ENCODE peak calls at places on chromosomes 12 and 14, in nine cellular contexts. L, G, A, P, R, Y, X, Q and O are unnamed samples.

GRCh38 chr12:49873361-49873934 is 30.3 kb downstream of the FAIM2 start:
- DNase-seq in L (no peak), R (no peak), Y (peak), X (no peak), G (no peak), P (no peak), A (no peak), Q (no peak), O (no peak)

GRCh38 chr12:62930546-62931425 is 4.2 kb downstream of the PPM1H start:
- DNase-seq in L (no peak), A (no peak), Q (no peak), P (no peak), Y (no peak), R (no peak), X (no peak), G (no peak), O (no peak)

GRCh38 chr12:117388865-117389508 is 27.6 kb upstream of the NOS1 start:
- DNase-seq in L (no peak), R (no peak), X (no peak), Y (no peak), A (no peak), Q (no peak), P (no peak), G (no peak), O (no peak)

GRCh38 chr12:57523706-57524614 is 1.3 kb downstream of the MBD6 start:
- DNase-seq in Y (no peak), L (no peak), A (no peak), G (no peak), Q (no peak), P (no peak), R (no peak), X (no peak), O (no peak)

GRCh38 chr12:25906651-25907340 is 51.7 kb upstream of the RASSF8 start:
- DNase-seq in G (no peak), L (no peak), X (no peak), Y (no peak), P (no peak), R (no peak), A (no peak), Q (no peak), O (no peak)

GRCh38 chr12:88951860-88952483 is 371.7 kb upstream of the KITLG start:
- DNase-seq in P (no peak), L (no peak), R (no peak), Q (no peak), A (no peak), Y (no peak), G (no peak), X (no peak), O (no peak)

GRCh38 chr12:48336564-48336963 is 14.2 kb downstream of the ZNF641 start:
- DNase-seq in G (no peak), Y (no peak), L (no peak), R (no peak), X (no peak), Q (no peak), P (peak), A (no peak), O (no peak)

GRCh38 chr12:96534339-96534738 is 45.0 kb downstream of the CFAP54 start:
- DNase-seq in G (no peak), Q (no peak), X (no peak), Y (peak), P (no peak), R (no peak), A (no peak), L (no peak), O (no peak)

GRCh38 chr14:71193663-71194062 is 286.4 kb downstream of the PCNX1 start:
- DNase-seq in P (no peak), Y (no peak), G (no peak), X (no peak), R (no peak), L (no peak), Q (no peak), A (no peak), O (no peak)

GRCh38 chr14:90521121-90521929 is 124.5 kb downstream of the CALM1 start:
- DNase-seq in X (no peak), G (no peak), Y (peak), R (peak), Q (no peak), A (no peak), L (peak), P (no peak), O (peak)

GRCh38 chr12:69886715-69887114 is 61.7 kb downstream of the MYRFL start:
- DNase-seq in R (no peak), P (no peak), L (no peak), Y (no peak), X (no peak), A (no peak), G (no peak), Q (no peak), O (no peak)

GRCh38 chr14:61322011-61322798 is 826 bp downstream of the PRKCH start:
- DNase-seq in G (peak), P (peak), A (peak), L (no peak), X (peak), R (peak), Q (no peak), Y (no peak), O (no peak)

GRCh38 chr14:65344011-65344410 is 68.5 kb upstream of the FUT8 start:
- DNase-seq in A (no peak), R (no peak), G (no peak), L (no peak), X (no peak), P (no peak), Q (no peak), Y (no peak), O (no peak)

GRCh38 chr14:89178802-89179201 is 238.2 kb downstream of the FOXN3 start:
- DNase-seq in Q (no peak), L (no peak), Y (peak), P (no peak), G (no peak), R (no peak), A (no peak), X (no peak), O (no peak)

GRCh38 chr14:32950584-32950983 is 11.9 kb downstream of the NPAS3 start:
- DNase-seq in Q (no peak), Y (no peak), A (no peak), R (no peak), G (no peak), L (no peak), P (no peak), X (no peak), O (peak)

GRCh38 chr14:93975791-93976476 is 436 bp downstream of the ASB2 start:
- DNase-seq in P (no peak), L (no peak), G (no peak), X (no peak), R (no peak), Q (no peak), Y (no peak), A (peak), O (no peak)

GRCh38 chr12:119479121-119479561 is 114.4 kb upstream of the TMEM233 start:
- DNase-seq in X (no peak), Y (no peak), G (no peak), R (no peak), L (no peak), A (no peak), P (no peak), Q (no peak), O (no peak)

GRCh38 chr12:57586832-57587429 is 4.1 kb upstream of the PIP4K2C start:
- DNase-seq in R (no peak), Y (no peak), P (no peak), G (no peak), A (no peak), L (no peak), Q (no peak), X (no peak), O (no peak)

GRCh38 chr12:123958876-123959275 is 13.8 kb downstream of the CCDC92 start:
- DNase-seq in X (no peak), R (no peak), L (no peak), A (no peak), P (no peak), Y (no peak), Q (no peak), G (no peak), O (no peak)

GRCh38 chr14:57487771-57488170 is 5.9 kb downstream of the CCDC198 start:
- DNase-seq in P (no peak), X (no peak), G (no peak), A (no peak), R (no peak), Q (no peak), L (no peak), Y (no peak), O (no peak)

DNA sequence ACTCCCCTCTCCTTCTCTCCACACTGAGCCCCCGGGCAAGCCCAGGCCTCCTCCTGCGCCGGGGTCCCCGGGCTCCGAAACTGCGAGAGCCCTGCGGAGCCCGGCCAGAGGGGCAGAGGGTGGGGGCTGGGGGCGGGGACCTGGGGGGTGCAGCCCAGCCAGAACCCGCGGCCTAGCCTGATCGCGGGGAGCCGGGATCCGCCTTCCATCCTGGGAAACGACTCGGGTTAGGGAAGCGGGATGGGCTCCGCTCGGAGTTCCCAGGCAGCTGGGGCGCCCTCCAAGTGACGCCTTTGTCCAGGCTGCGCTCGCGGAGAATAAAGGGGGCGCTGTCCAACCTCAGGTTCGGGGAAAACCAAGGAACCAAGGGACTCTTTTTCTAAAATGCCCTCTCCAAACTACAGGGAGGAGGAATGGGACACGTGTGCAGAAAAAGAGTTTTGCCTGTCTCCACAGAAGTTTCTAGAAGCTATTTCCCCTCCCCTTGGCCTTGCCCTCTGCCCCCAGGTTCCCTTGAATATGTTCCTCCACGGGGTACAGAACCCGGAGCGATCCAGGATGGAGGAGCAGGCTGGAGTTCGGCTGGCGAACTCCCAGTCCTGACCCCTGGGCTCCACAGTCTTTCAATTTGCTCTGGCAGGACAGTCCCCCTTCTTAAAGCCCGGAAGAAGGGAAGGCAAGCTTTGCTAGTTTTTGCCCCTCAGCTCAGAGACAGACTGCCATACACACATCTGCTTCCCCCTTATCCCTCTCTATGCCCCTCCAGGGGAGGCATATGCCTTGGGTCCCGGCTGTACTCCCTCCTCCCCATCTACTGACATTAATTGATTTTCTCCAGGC is 13.9 kb downstream of the NKX2-1 start:
- DNase-seq in L (no peak), A (no peak), R (peak), Y (no peak), G (no peak), X (no peak), Q (no peak), P (peak), O (no peak)
- TF ChIP-seq CTCF in L (no peak), A (no peak), R (no peak), Y (no peak), G (no peak), X (no peak), Q (no peak), P (peak), O (no peak)

GRCh38 chr12:1800646-1801284 is 19.6 kb upstream of the LRTM2 start:
- DNase-seq in L (peak), Y (peak), X (peak), R (peak), G (peak), P (peak), A (peak), Q (no peak), O (no peak)
- TF ChIP-seq CTCF in L (no peak), Y (peak), X (peak), R (peak), G (peak), P (no peak), A (peak), Q (no peak), O (peak)

DNA sequence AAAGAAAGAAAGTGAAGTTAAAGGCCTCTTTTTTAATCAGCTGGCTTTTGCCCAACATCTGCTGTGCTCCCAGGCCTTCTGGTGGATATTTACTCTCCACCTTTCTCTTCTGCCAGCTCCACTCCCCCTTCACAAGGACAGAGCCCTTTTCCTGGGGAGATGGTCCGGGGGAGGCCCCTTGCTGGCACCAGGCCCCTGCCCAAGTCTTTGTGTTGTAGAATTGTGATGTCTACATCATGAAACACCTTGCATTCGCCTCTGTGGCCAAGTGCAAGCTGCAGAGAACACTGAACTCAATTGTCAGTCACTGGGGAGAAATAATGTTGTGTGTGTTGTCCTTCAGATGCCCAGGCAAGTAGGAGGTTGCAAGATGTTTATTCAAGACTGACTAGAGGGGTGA is 150.3 kb downstream of the DPF3 start:
- DNase-seq in A (no peak), R (no peak), Q (peak), G (no peak), X (no peak), Y (peak), P (peak), L (no peak), O (no peak)
- TF ChIP-seq CTCF in A (no peak), R (no peak), Q (no peak), G (no peak), X (no peak), Y (no peak), P (no peak), L (no peak), O (no peak)

DNA sequence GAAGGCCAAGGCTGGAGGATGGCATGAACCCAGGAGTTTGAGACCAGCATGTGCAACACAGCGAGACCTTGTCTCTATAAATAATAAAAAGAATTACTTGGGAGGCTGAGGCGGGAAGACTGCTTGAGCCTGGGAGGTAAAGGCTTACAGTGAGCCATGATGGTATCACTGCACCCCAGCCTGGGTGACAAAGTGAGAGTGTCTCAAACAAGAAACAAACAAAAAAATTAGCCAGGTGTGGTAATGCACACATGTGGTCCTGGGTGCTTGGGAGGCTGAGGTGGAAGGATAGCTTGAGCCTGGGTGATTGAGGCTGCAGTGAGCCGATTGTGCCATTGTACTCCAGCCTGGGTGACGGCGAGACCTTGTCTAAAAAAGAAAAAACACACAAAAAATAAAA is 1.7 kb upstream of the GPRC5A start:
- DNase-seq in Q (no peak), L (no peak), A (no peak), G (no peak), Y (no peak), X (no peak), R (no peak), P (no peak), O (no peak)
- TF ChIP-seq CTCF in Q (no peak), L (no peak), A (no peak), G (no peak), Y (no peak), X (no peak), R (no peak), P (no peak), O (no peak)